ENCODE peak calls at places on chromosomes 11 and 22, in six cellular contexts. U is caudate nucleus, M is NCI-H446, K is GF-D8, D is head of caudate nucleus, G is small intestine. L is an unnamed sample.

GRCh38 chr11:72937439-72937838 is 123.2 kb downstream of the ATG16L2 start:
- DNase-seq in U (no peak), M (no peak), G (no peak), K (no peak), D (no peak), L (no peak)

GRCh38 chr11:121281609-121282164 is 10.9 kb upstream of the SC5D start:
- DNase-seq in D (no peak), G (no peak), M (no peak), U (no peak), K (no peak), L (no peak)

GRCh38 chr22:36439481-36440271 is 41.8 kb downstream of the TXN2 start:
- DNase-seq in D (no peak), M (no peak), K (no peak), G (no peak), U (no peak), L (no peak)

GRCh38 chr22:49951986-49952896 is 8.3 kb upstream of the PIM3 start:
- DNase-seq in K (no peak), D (no peak), U (no peak), G (no peak), M (no peak), L (no peak)

GRCh38 chr11:134027671-134028070 is 41.2 kb upstream of the JAM3 start:
- DNase-seq in K (no peak), M (no peak), D (no peak), U (no peak), G (no peak), L (no peak)

GRCh38 chr11:575324-575995 is 810 bp upstream of the PHRF1 start:
- DNase-seq in U (no peak), G (peak; percentile 82), M (peak; percentile 62), D (peak; percentile 62), K (no peak), L (no peak)

GRCh38 chr22:38080847-38081635 is 2.9 kb downstream of the SLC16A8 start:
- DNase-seq in K (no peak), G (no peak), D (peak; percentile 86), M (no peak), U (peak; percentile 59), L (no peak)

GRCh38 chr11:128691802-128692749 is 1.8 kb upstream of the FLI1 start:
- DNase-seq in U (no peak), M (no peak), K (no peak), D (no peak), G (no peak), L (no peak)

GRCh38 chr11:131978351-131978750 is 607.9 kb downstream of the NTM start:
- DNase-seq in G (no peak), U (no peak), D (no peak), K (no peak), M (no peak), L (no peak)

GRCh38 chr11:96162816-96163499 is 180.0 kb downstream of the MAML2 start:
- DNase-seq in M (peak; percentile 80), U (no peak), D (no peak), K (no peak), G (no peak), L (no peak)

GRCh38 chr22:41983516-41983915 is 14.3 kb downstream of the SEPTIN3 start:
- DNase-seq in K (peak; percentile 22), U (no peak), G (no peak), M (no peak), D (no peak), L (no peak)

GRCh38 chr11:90288207-90288821 is 65.5 kb upstream of the CHORDC1 start:
- DNase-seq in K (no peak), D (no peak), M (peak; percentile 5), U (no peak), G (no peak), L (no peak)